ENCODE peak calls at places on chromosomes 11 and 22, in seven cellular contexts. One of them, this sample, is unnamed.

GRCh38 chr22:45966320-45966891 is 10.6 kb downstream of the WNT7B start:
- DNase-seq in astrocyte of the hippocampus: peak
- DNase-seq in AG09309: no peak
- DNase-seq in PC-3: no peak
- DNase-seq in kidney: no peak
- DNase-seq in stimulated activated CD8-positive, alpha-beta memory T cell treated with anti-CD3 and anti-CD28 coated beads, Interleukin-4, amount 100 ng/mL, for 48 hours: no peak
- DNase-seq in midbrain: no peak
- DNase-seq in this sample: peak

GRCh38 chr11:105202422-105202821 is 62.9 kb upstream of the CARD18 start:
- DNase-seq in kidney: no peak
- DNase-seq in astrocyte of the hippocampus: no peak
- DNase-seq in stimulated activated CD8-positive, alpha-beta memory T cell treated with anti-CD3 and anti-CD28 coated beads, Interleukin-4, amount 100 ng/mL, for 48 hours: no peak
- DNase-seq in midbrain: no peak
- DNase-seq in PC-3: no peak
- DNase-seq in AG09309: no peak
- DNase-seq in this sample: no peak

GRCh38 chr22:22061085-22062077 is 78.8 kb upstream of the TOP3B start:
- DNase-seq in kidney: no peak
- DNase-seq in PC-3: peak
- DNase-seq in midbrain: peak
- DNase-seq in astrocyte of the hippocampus: no peak
- DNase-seq in stimulated activated CD8-positive, alpha-beta memory T cell treated with anti-CD3 and anti-CD28 coated beads, Interleukin-4, amount 100 ng/mL, for 48 hours: no peak
- DNase-seq in AG09309: peak
- DNase-seq in this sample: peak

GRCh38 chr11:121152764-121153163 is 51.7 kb downstream of the TECTA start:
- DNase-seq in astrocyte of the hippocampus: no peak
- DNase-seq in AG09309: no peak
- DNase-seq in midbrain: no peak
- DNase-seq in PC-3: no peak
- DNase-seq in stimulated activated CD8-positive, alpha-beta memory T cell treated with anti-CD3 and anti-CD28 coated beads, Interleukin-4, amount 100 ng/mL, for 48 hours: no peak
- DNase-seq in kidney: no peak
- DNase-seq in this sample: no peak

GRCh38 chr11:61045271-61045670 is 57.0 kb upstream of the CD5 start:
- DNase-seq in PC-3: peak
- DNase-seq in midbrain: no peak
- DNase-seq in AG09309: no peak
- DNase-seq in kidney: no peak
- DNase-seq in astrocyte of the hippocampus: no peak
- DNase-seq in stimulated activated CD8-positive, alpha-beta memory T cell treated with anti-CD3 and anti-CD28 coated beads, Interleukin-4, amount 100 ng/mL, for 48 hours: no peak
- DNase-seq in this sample: no peak

GRCh38 chr22:31282748-31283468 is 9.4 kb downstream of the PIK3IP1 start:
- DNase-seq in midbrain: no peak
- DNase-seq in PC-3: no peak
- DNase-seq in kidney: no peak
- DNase-seq in stimulated activated CD8-positive, alpha-beta memory T cell treated with anti-CD3 and anti-CD28 coated beads, Interleukin-4, amount 100 ng/mL, for 48 hours: no peak
- DNase-seq in AG09309: no peak
- DNase-seq in astrocyte of the hippocampus: no peak
- DNase-seq in this sample: no peak

GRCh38 chr22:29079218-29079901 is 6.5 kb downstream of the KREMEN1 start:
- DNase-seq in kidney: no peak
- DNase-seq in PC-3: peak
- DNase-seq in stimulated activated CD8-positive, alpha-beta memory T cell treated with anti-CD3 and anti-CD28 coated beads, Interleukin-4, amount 100 ng/mL, for 48 hours: no peak
- DNase-seq in astrocyte of the hippocampus: peak
- DNase-seq in midbrain: no peak
- DNase-seq in AG09309: no peak
- DNase-seq in this sample: no peak

GRCh38 chr22:30036656-30037055 is 43.6 kb upstream of the HORMAD2 start:
- DNase-seq in PC-3: peak
- DNase-seq in AG09309: no peak
- DNase-seq in astrocyte of the hippocampus: no peak
- DNase-seq in midbrain: no peak
- DNase-seq in stimulated activated CD8-positive, alpha-beta memory T cell treated with anti-CD3 and anti-CD28 coated beads, Interleukin-4, amount 100 ng/mL, for 48 hours: no peak
- DNase-seq in kidney: no peak
- DNase-seq in this sample: no peak